ENCODE peak calls at places on chromosome X, in seven cellular contexts. One of them, this sample, is unnamed.

GRCh38 chrX:148517191-148517590 is 16.8 kb downstream of the AFF2 start:
- DNase-seq in fibroblast of lung: peak
- DNase-seq in activated naive CD4-positive, alpha-beta T cell treated with anti-CD3 and anti-CD28 coated beads for 36 hours: no peak
- DNase-seq in AG09319: no peak
- DNase-seq in NCI-H1105 treated with DMSO at 0.1 percent for 48 hours: no peak
- DNase-seq in germinal center: no peak
- DNase-seq in hypothalamus: no peak
- DNase-seq in this sample: no peak

GRCh38 chrX:79601336-79602131 is 234.4 kb upstream of the ITM2A start:
- DNase-seq in fibroblast of lung: no peak
- DNase-seq in activated naive CD4-positive, alpha-beta T cell treated with anti-CD3 and anti-CD28 coated beads for 36 hours: no peak
- DNase-seq in AG09319: no peak
- DNase-seq in NCI-H1105 treated with DMSO at 0.1 percent for 48 hours: no peak
- DNase-seq in germinal center: no peak
- DNase-seq in hypothalamus: no peak
- DNase-seq in this sample: no peak

GRCh38 chrX:50594788-50595187 is 124.2 kb upstream of the DGKK start:
- DNase-seq in fibroblast of lung: no peak
- DNase-seq in activated naive CD4-positive, alpha-beta T cell treated with anti-CD3 and anti-CD28 coated beads for 36 hours: no peak
- DNase-seq in AG09319: no peak
- DNase-seq in NCI-H1105 treated with DMSO at 0.1 percent for 48 hours: no peak
- DNase-seq in germinal center: no peak
- DNase-seq in hypothalamus: no peak
- DNase-seq in this sample: no peak

GRCh38 chrX:150502979-150503897 is 65.2 kb upstream of the MTM1 start:
- DNase-seq in fibroblast of lung: no peak
- DNase-seq in activated naive CD4-positive, alpha-beta T cell treated with anti-CD3 and anti-CD28 coated beads for 36 hours: no peak
- DNase-seq in AG09319: no peak
- DNase-seq in NCI-H1105 treated with DMSO at 0.1 percent for 48 hours: no peak
- DNase-seq in germinal center: no peak
- DNase-seq in hypothalamus: no peak
- DNase-seq in this sample: no peak

GRCh38 chrX:136457303-136457917 is 30.3 kb upstream of the BRS3 start:
- DNase-seq in fibroblast of lung: no peak
- DNase-seq in activated naive CD4-positive, alpha-beta T cell treated with anti-CD3 and anti-CD28 coated beads for 36 hours: no peak
- DNase-seq in AG09319: no peak
- DNase-seq in NCI-H1105 treated with DMSO at 0.1 percent for 48 hours: peak
- DNase-seq in germinal center: no peak
- DNase-seq in hypothalamus: no peak
- DNase-seq in this sample: no peak

GRCh38 chrX:136780241-136780640 is 491 bp downstream of the ARHGEF6 start:
- DNase-seq in fibroblast of lung: no peak
- DNase-seq in activated naive CD4-positive, alpha-beta T cell treated with anti-CD3 and anti-CD28 coated beads for 36 hours: no peak
- DNase-seq in AG09319: no peak
- DNase-seq in NCI-H1105 treated with DMSO at 0.1 percent for 48 hours: no peak
- DNase-seq in germinal center: no peak
- DNase-seq in hypothalamus: no peak
- DNase-seq in this sample: no peak

GRCh38 chrX:154327026-154327820 is 31.6 kb downstream of the TKTL1 start:
- DNase-seq in fibroblast of lung: peak
- DNase-seq in activated naive CD4-positive, alpha-beta T cell treated with anti-CD3 and anti-CD28 coated beads for 36 hours: peak
- DNase-seq in AG09319: no peak
- DNase-seq in NCI-H1105 treated with DMSO at 0.1 percent for 48 hours: no peak
- DNase-seq in germinal center: no peak
- DNase-seq in hypothalamus: no peak
- DNase-seq in this sample: no peak

GRCh38 chrX:79081895-79082512 is 62.5 kb upstream of the GPR174 start:
- DNase-seq in fibroblast of lung: peak
- DNase-seq in activated naive CD4-positive, alpha-beta T cell treated with anti-CD3 and anti-CD28 coated beads for 36 hours: peak
- DNase-seq in AG09319: no peak
- DNase-seq in NCI-H1105 treated with DMSO at 0.1 percent for 48 hours: peak
- DNase-seq in germinal center: peak
- DNase-seq in hypothalamus: no peak
- DNase-seq in this sample: no peak

GRCh38 chrX:123860983-123861382 is 1.1 kb downstream of the XIAP start:
- DNase-seq in fibroblast of lung: no peak
- DNase-seq in activated naive CD4-positive, alpha-beta T cell treated with anti-CD3 and anti-CD28 coated beads for 36 hours: no peak
- DNase-seq in AG09319: no peak
- DNase-seq in NCI-H1105 treated with DMSO at 0.1 percent for 48 hours: peak
- DNase-seq in germinal center: no peak
- DNase-seq in hypothalamus: no peak
- DNase-seq in this sample: no peak

GRCh38 chrX:48022740-48023139 is 16.0 kb downstream of the SPACA5 start:
- DNase-seq in fibroblast of lung: no peak
- DNase-seq in activated naive CD4-positive, alpha-beta T cell treated with anti-CD3 and anti-CD28 coated beads for 36 hours: no peak
- DNase-seq in AG09319: no peak
- DNase-seq in NCI-H1105 treated with DMSO at 0.1 percent for 48 hours: no peak
- DNase-seq in germinal center: no peak
- DNase-seq in hypothalamus: no peak
- DNase-seq in this sample: no peak

GRCh38 chrX:20320461-20321159 is 53.9 kb upstream of the RPS6KA3 start:
- DNase-seq in fibroblast of lung: no peak
- DNase-seq in activated naive CD4-positive, alpha-beta T cell treated with anti-CD3 and anti-CD28 coated beads for 36 hours: peak
- DNase-seq in AG09319: no peak
- DNase-seq in NCI-H1105 treated with DMSO at 0.1 percent for 48 hours: no peak
- DNase-seq in germinal center: peak
- DNase-seq in hypothalamus: no peak
- DNase-seq in this sample: no peak

GRCh38 chrX:143633530-143634372 is 2.1 kb downstream of the SLITRK4 start:
- DNase-seq in fibroblast of lung: no peak
- DNase-seq in activated naive CD4-positive, alpha-beta T cell treated with anti-CD3 and anti-CD28 coated beads for 36 hours: no peak
- DNase-seq in AG09319: no peak
- DNase-seq in NCI-H1105 treated with DMSO at 0.1 percent for 48 hours: peak
- DNase-seq in germinal center: no peak
- DNase-seq in hypothalamus: no peak
- DNase-seq in this sample: peak

GRCh38 chrX:19593684-19594083 is 78.4 kb upstream of the MAP3K15 start:
- DNase-seq in fibroblast of lung: peak
- DNase-seq in activated naive CD4-positive, alpha-beta T cell treated with anti-CD3 and anti-CD28 coated beads for 36 hours: peak
- DNase-seq in AG09319: peak
- DNase-seq in NCI-H1105 treated with DMSO at 0.1 percent for 48 hours: peak
- DNase-seq in germinal center: peak
- DNase-seq in hypothalamus: no peak
- DNase-seq in this sample: no peak

GRCh38 chrX:124232523-124233201 is 99.8 kb upstream of the TEX13D start:
- DNase-seq in fibroblast of lung: peak
- DNase-seq in activated naive CD4-positive, alpha-beta T cell treated with anti-CD3 and anti-CD28 coated beads for 36 hours: peak
- DNase-seq in AG09319: no peak
- DNase-seq in NCI-H1105 treated with DMSO at 0.1 percent for 48 hours: no peak
- DNase-seq in germinal center: no peak
- DNase-seq in hypothalamus: no peak
- DNase-seq in this sample: no peak

GRCh38 chrX:104136241-104137019 is 20.4 kb downstream of the SLC25A53 start:
- DNase-seq in fibroblast of lung: peak
- DNase-seq in activated naive CD4-positive, alpha-beta T cell treated with anti-CD3 and anti-CD28 coated beads for 36 hours: peak
- DNase-seq in AG09319: peak
- DNase-seq in NCI-H1105 treated with DMSO at 0.1 percent for 48 hours: peak
- DNase-seq in germinal center: peak
- DNase-seq in hypothalamus: no peak
- DNase-seq in this sample: no peak

GRCh38 chrX:42246814-42247213 is 323.5 kb upstream of the CASK start:
- DNase-seq in fibroblast of lung: peak
- DNase-seq in activated naive CD4-positive, alpha-beta T cell treated with anti-CD3 and anti-CD28 coated beads for 36 hours: no peak
- DNase-seq in AG09319: no peak
- DNase-seq in NCI-H1105 treated with DMSO at 0.1 percent for 48 hours: no peak
- DNase-seq in germinal center: no peak
- DNase-seq in hypothalamus: no peak
- DNase-seq in this sample: no peak

GRCh38 chrX:9429767-9430166 is 35.1 kb upstream of the TBL1X start:
- DNase-seq in fibroblast of lung: no peak
- DNase-seq in activated naive CD4-positive, alpha-beta T cell treated with anti-CD3 and anti-CD28 coated beads for 36 hours: no peak
- DNase-seq in AG09319: no peak
- DNase-seq in NCI-H1105 treated with DMSO at 0.1 percent for 48 hours: peak
- DNase-seq in germinal center: no peak
- DNase-seq in hypothalamus: no peak
- DNase-seq in this sample: no peak

GRCh38 chrX:33183366-33183765 is 28.0 kb downstream of the DMD start:
- DNase-seq in fibroblast of lung: peak
- DNase-seq in activated naive CD4-positive, alpha-beta T cell treated with anti-CD3 and anti-CD28 coated beads for 36 hours: no peak
- DNase-seq in AG09319: no peak
- DNase-seq in NCI-H1105 treated with DMSO at 0.1 percent for 48 hours: no peak
- DNase-seq in germinal center: no peak
- DNase-seq in hypothalamus: no peak
- DNase-seq in this sample: peak

GRCh38 chrX:11899091-11899490 is 141.1 kb downstream of the MSL3 start:
- DNase-seq in fibroblast of lung: peak
- DNase-seq in activated naive CD4-positive, alpha-beta T cell treated with anti-CD3 and anti-CD28 coated beads for 36 hours: no peak
- DNase-seq in AG09319: no peak
- DNase-seq in NCI-H1105 treated with DMSO at 0.1 percent for 48 hours: no peak
- DNase-seq in germinal center: no peak
- DNase-seq in hypothalamus: no peak
- DNase-seq in this sample: no peak

GRCh38 chrX:120452131-120452530 is 17.0 kb downstream of the LAMP2 start:
- DNase-seq in fibroblast of lung: peak
- DNase-seq in activated naive CD4-positive, alpha-beta T cell treated with anti-CD3 and anti-CD28 coated beads for 36 hours: peak
- DNase-seq in AG09319: no peak
- DNase-seq in NCI-H1105 treated with DMSO at 0.1 percent for 48 hours: peak
- DNase-seq in germinal center: no peak
- DNase-seq in hypothalamus: no peak
- DNase-seq in this sample: no peak

GRCh38 chrX:80747832-80748231 is 61.8 kb downstream of the BRWD3 start:
- DNase-seq in fibroblast of lung: peak
- DNase-seq in activated naive CD4-positive, alpha-beta T cell treated with anti-CD3 and anti-CD28 coated beads for 36 hours: peak
- DNase-seq in AG09319: no peak
- DNase-seq in NCI-H1105 treated with DMSO at 0.1 percent for 48 hours: no peak
- DNase-seq in germinal center: no peak
- DNase-seq in hypothalamus: no peak
- DNase-seq in this sample: no peak

GRCh38 chrX:65697915-65698796 is 30.7 kb downstream of the MSN start:
- DNase-seq in fibroblast of lung: peak
- DNase-seq in activated naive CD4-positive, alpha-beta T cell treated with anti-CD3 and anti-CD28 coated beads for 36 hours: peak
- DNase-seq in AG09319: no peak
- DNase-seq in NCI-H1105 treated with DMSO at 0.1 percent for 48 hours: no peak
- DNase-seq in germinal center: peak
- DNase-seq in hypothalamus: no peak
- DNase-seq in this sample: peak

GRCh38 chrX:75547783-75548182 is 24.9 kb upstream of the ZDHHC15 start:
- DNase-seq in fibroblast of lung: peak
- DNase-seq in activated naive CD4-positive, alpha-beta T cell treated with anti-CD3 and anti-CD28 coated beads for 36 hours: no peak
- DNase-seq in AG09319: no peak
- DNase-seq in NCI-H1105 treated with DMSO at 0.1 percent for 48 hours: peak
- DNase-seq in germinal center: no peak
- DNase-seq in hypothalamus: no peak
- DNase-seq in this sample: peak

GRCh38 chrX:15781964-15782711 is 8.1 kb upstream of the ZRSR2 start:
- DNase-seq in fibroblast of lung: no peak
- DNase-seq in activated naive CD4-positive, alpha-beta T cell treated with anti-CD3 and anti-CD28 coated beads for 36 hours: no peak
- DNase-seq in AG09319: no peak
- DNase-seq in NCI-H1105 treated with DMSO at 0.1 percent for 48 hours: no peak
- DNase-seq in germinal center: peak
- DNase-seq in hypothalamus: no peak
- DNase-seq in this sample: no peak

GRCh38 chrX:17689971-17690409 is 47.3 kb upstream of the SCML1 start:
- DNase-seq in fibroblast of lung: peak
- DNase-seq in activated naive CD4-positive, alpha-beta T cell treated with anti-CD3 and anti-CD28 coated beads for 36 hours: peak
- DNase-seq in AG09319: peak
- DNase-seq in NCI-H1105 treated with DMSO at 0.1 percent for 48 hours: peak
- DNase-seq in germinal center: peak
- DNase-seq in hypothalamus: no peak
- DNase-seq in this sample: no peak

GRCh38 chrX:97628807-97629596 is 745.3 kb downstream of the RPA4 start:
- DNase-seq in fibroblast of lung: no peak
- DNase-seq in activated naive CD4-positive, alpha-beta T cell treated with anti-CD3 and anti-CD28 coated beads for 36 hours: no peak
- DNase-seq in AG09319: no peak
- DNase-seq in NCI-H1105 treated with DMSO at 0.1 percent for 48 hours: peak
- DNase-seq in germinal center: no peak
- DNase-seq in hypothalamus: no peak
- DNase-seq in this sample: no peak

GRCh38 chrX:134886201-134886600 is 104.6 kb upstream of the SMIM10 start:
- DNase-seq in fibroblast of lung: peak
- DNase-seq in activated naive CD4-positive, alpha-beta T cell treated with anti-CD3 and anti-CD28 coated beads for 36 hours: no peak
- DNase-seq in AG09319: no peak
- DNase-seq in NCI-H1105 treated with DMSO at 0.1 percent for 48 hours: no peak
- DNase-seq in germinal center: no peak
- DNase-seq in hypothalamus: no peak
- DNase-seq in this sample: no peak

GRCh38 chrX:28188526-28188925 is 207.3 kb upstream of the DCAF8L1 start:
- DNase-seq in fibroblast of lung: peak
- DNase-seq in activated naive CD4-positive, alpha-beta T cell treated with anti-CD3 and anti-CD28 coated beads for 36 hours: no peak
- DNase-seq in AG09319: no peak
- DNase-seq in NCI-H1105 treated with DMSO at 0.1 percent for 48 hours: no peak
- DNase-seq in germinal center: no peak
- DNase-seq in hypothalamus: no peak
- DNase-seq in this sample: no peak

GRCh38 chrX:107440187-107440586 is 9.3 kb upstream of the FRMPD3 start:
- DNase-seq in fibroblast of lung: no peak
- DNase-seq in activated naive CD4-positive, alpha-beta T cell treated with anti-CD3 and anti-CD28 coated beads for 36 hours: no peak
- DNase-seq in AG09319: no peak
- DNase-seq in NCI-H1105 treated with DMSO at 0.1 percent for 48 hours: no peak
- DNase-seq in germinal center: peak
- DNase-seq in hypothalamus: no peak
- DNase-seq in this sample: no peak